ENCODE peak calls at places on chromosomes 11 and 22, in six cellular contexts. O is PC-3, N is GM23338, H is GM23248, X is neural progenitor cell, A is MM.1S. S is an unnamed sample.

GRCh38 chr11:75771646-75772410 is 3.2 kb downstream of the DGAT2 start:
- DNase-seq in O (peak; percentile 91), N (no peak), H (peak; percentile 96), X (no peak), A (no peak), S (peak; percentile 92)

GRCh38 chr11:59658036-59658435 is 10.8 kb downstream of the PATL1 start:
- DNase-seq in O (no peak), N (no peak), H (no peak), X (no peak), A (no peak), S (no peak)

GRCh38 chr11:88596786-88597185 is 259.2 kb upstream of the CTSC start:
- DNase-seq in O (peak; percentile 60), N (no peak), H (peak; percentile 8), X (no peak), A (no peak), S (no peak)

GRCh38 chr22:26547426-26547825 is 35.2 kb upstream of the TFIP11 start:
- DNase-seq in O (no peak), N (no peak), H (peak; percentile 14), X (no peak), A (peak; percentile 67), S (no peak)

GRCh38 chr11:96863520-96863919 is 473.7 kb downstream of the JRKL start:
- DNase-seq in O (no peak), N (no peak), H (no peak), X (no peak), A (no peak), S (no peak)

GRCh38 chr11:130633466-130633865 is 185.0 kb downstream of the ADAMTS15 start:
- DNase-seq in O (peak; percentile 67), N (no peak), H (peak; percentile 23), X (no peak), A (no peak), S (no peak)

GRCh38 chr11:79313513-79313912 is 127.3 kb downstream of the TENM4 start:
- DNase-seq in O (no peak), N (no peak), H (no peak), X (no peak), A (no peak), S (no peak)

GRCh38 chr11:111981270-111981669 is 43.9 kb upstream of the DLAT start:
- DNase-seq in O (no peak), N (no peak), H (no peak), X (no peak), A (no peak), S (no peak)

GRCh38 chr11:12403995-12404345 is 26.6 kb downstream of the PARVA start:
- DNase-seq in O (no peak), N (no peak), H (no peak), X (no peak), A (no peak), S (no peak)

GRCh38 chr11:116775975-116776374 is 3.2 kb upstream of the BUD13 start:
- DNase-seq in O (no peak), N (no peak), H (no peak), X (no peak), A (no peak), S (no peak)

GRCh38 chr11:30196400-30197206 is 34.2 kb upstream of the FSHB start:
- DNase-seq in O (peak; percentile 49), N (peak; percentile 85), H (peak; percentile 58), X (peak; percentile 80), A (peak; percentile 43), S (peak; percentile 35)

GRCh38 chr22:42720263-42721044 is at the start of gene A4GALT:
- DNase-seq in O (no peak), N (peak; percentile 54), H (peak; percentile 55), X (peak; percentile 73), A (no peak), S (no peak)

GRCh38 chr11:69912161-69912910 is 93.1 kb upstream of the FGF3 start:
- DNase-seq in O (no peak), N (no peak), H (no peak), X (no peak), A (no peak), S (no peak)

GRCh38 chr11:31646206-31646605 is 136.6 kb downstream of the ELP4 start:
- DNase-seq in O (no peak), N (no peak), H (peak; percentile 25), X (no peak), A (no peak), S (no peak)

GRCh38 chr11:41795004-41795403 is 335.6 kb upstream of the LRRC4C start:
- DNase-seq in O (peak; percentile 18), N (no peak), H (no peak), X (no peak), A (no peak), S (no peak)

GRCh38 chr11:121575250-121575962 is 122.6 kb upstream of the SORL1-AS1 start:
- DNase-seq in O (no peak), N (no peak), H (peak; percentile 8), X (no peak), A (no peak), S (no peak)

GRCh38 chr11:110422306-110422924 is 7.3 kb upstream of the FDX1 start:
- DNase-seq in O (no peak), N (no peak), H (no peak), X (no peak), A (no peak), S (no peak)

GRCh38 chr22:48960981-48961655 is 866.6 kb downstream of the BRD1 start:
- DNase-seq in O (no peak), N (no peak), H (no peak), X (no peak), A (no peak), S (no peak)

GRCh38 chr22:24471570-24471969 is 23.6 kb upstream of the UPB1 start:
- DNase-seq in O (no peak), N (no peak), H (no peak), X (no peak), A (no peak), S (no peak)

GRCh38 chr11:95827661-95828060 is 37.4 kb downstream of the CEP57 start:
- DNase-seq in O (no peak), N (no peak), H (peak; percentile 56), X (no peak), A (no peak), S (no peak)

GRCh38 chr11:71418643-71419042 is 29.6 kb downstream of the DHCR7 start:
- DNase-seq in O (no peak), N (no peak), H (no peak), X (no peak), A (no peak), S (no peak)

GRCh38 chr11:61687420-61687819 is 7.2 kb downstream of the DAGLA start:
- DNase-seq in O (no peak), N (no peak), H (no peak), X (no peak), A (no peak), S (no peak)

GRCh38 chr11:85526564-85526963 is 100.6 kb downstream of the DLG2 start:
- DNase-seq in O (no peak), N (peak; percentile 66), H (no peak), X (no peak), A (no peak), S (no peak)

GRCh38 chr22:38317995-38318715 is 922 bp upstream of the CSNK1E start:
- DNase-seq in O (peak; percentile 95), N (no peak), H (peak; percentile 99), X (peak; percentile 34), A (peak; percentile 30), S (peak; percentile 87)

GRCh38 chr22:47805394-47805935 is 1043.0 kb downstream of the TBC1D22A start:
- DNase-seq in O (no peak), N (no peak), H (no peak), X (no peak), A (no peak), S (no peak)

GRCh38 chr22:46061124-46061410 is 84.1 kb upstream of the WNT7B start:
- DNase-seq in O (no peak), N (no peak), H (no peak), X (no peak), A (no peak), S (no peak)

GRCh38 chr22:46060292-46061123 is 83.5 kb upstream of the WNT7B start:
- DNase-seq in O (peak; percentile 17), N (no peak), H (peak; percentile 24), X (no peak), A (no peak), S (no peak)

GRCh38 chr22:46062232-46062615 is 85.3 kb upstream of the WNT7B start:
- DNase-seq in O (no peak), N (no peak), H (no peak), X (no peak), A (no peak), S (no peak)

GRCh38 chr22:46062971-46063631 is 86.1 kb upstream of the WNT7B start:
- DNase-seq in O (no peak), N (no peak), H (peak; percentile 55), X (no peak), A (no peak), S (no peak)

GRCh38 chr22:46061431-46062231 is 84.7 kb upstream of the WNT7B start:
- DNase-seq in O (no peak), N (peak; percentile 83), H (no peak), X (peak; percentile 84), A (no peak), S (no peak)
- TF ChIP-seq EZH2 in O (no peak), N (no peak), H (no peak), X (peak; percentile 54), A (no peak), S (no peak)

DNA sequence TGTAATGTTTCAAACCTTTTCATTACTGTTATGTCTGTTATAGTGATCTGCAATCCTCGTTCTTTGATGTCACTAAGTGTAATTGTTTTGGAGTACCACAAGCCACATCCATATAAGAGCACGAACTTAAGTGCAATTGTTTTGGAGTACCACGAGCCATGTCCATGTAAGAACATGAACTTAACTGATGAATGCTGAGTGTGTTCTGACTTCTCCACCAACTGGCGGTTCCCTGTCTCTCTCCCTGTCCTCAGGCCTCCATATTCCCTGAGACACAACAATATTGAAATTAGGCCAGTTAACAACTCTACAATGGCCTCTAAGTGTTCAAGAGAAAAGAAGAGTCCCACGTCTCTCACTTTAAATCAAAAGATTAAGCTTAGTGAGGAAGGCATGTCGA is 23.5 kb downstream of the TESMIN start:
- DNase-seq in O (no peak), N (no peak), H (no peak), X (no peak), A (no peak), S (no peak)
- H3F3A ChIP-seq in O (no peaks in the 10 kb centered on the region), N (no peaks in the 10 kb centered on the region), H (no peaks in the 10 kb centered on the region), X (no peaks in the 10 kb centered on the region), A (no peaks in the 10 kb centered on the region), S (no peaks in the 10 kb centered on the region)

GRCh38 chr11:104122008-104122635 is 41.8 kb downstream of the PDGFD start:
- DNase-seq in O (no peak), N (no peak), H (no peak), X (no peak), A (no peak), S (no peak)
- TF ChIP-seq EZH2 in O (no peak), N (no peak), H (no peak), X (no peak), A (no peak), S (no peak)

GRCh38 chr11:86812981-86813380 is 12.6 kb downstream of the PRSS23 start:
- DNase-seq in O (no peak), N (no peak), H (no peak), X (no peak), A (no peak), S (no peak)

GRCh38 chr11:86816251-86816726 is 15.9 kb downstream of the PRSS23 start:
- DNase-seq in O (peak; percentile 72), N (no peak), H (peak; percentile 31), X (no peak), A (no peak), S (no peak)

GRCh38 chr11:86815726-86816125 is 15.4 kb downstream of the PRSS23 start:
- DNase-seq in O (no peak), N (no peak), H (no peak), X (no peak), A (no peak), S (no peak)

GRCh38 chr11:86814775-86815174 is 14.4 kb downstream of the PRSS23 start:
- DNase-seq in O (peak; percentile 37), N (no peak), H (peak; percentile 36), X (no peak), A (no peak), S (no peak)

GRCh38 chr11:86818466-86819282 is 18.3 kb downstream of the PRSS23 start:
- DNase-seq in O (peak; percentile 78), N (peak; percentile 85), H (peak; percentile 90), X (peak; percentile 73), A (peak; percentile 66), S (peak; percentile 77)
- H3F3A ChIP-seq in O (no peaks in the 10 kb centered on the region), N (no peaks in the 10 kb centered on the region), H (peaks cover 14% of the 10 kb centered on the region), X (peaks cover 18% of the 10 kb centered on the region), A (no peaks in the 10 kb centered on the region), S (no peaks in the 10 kb centered on the region)

S was measured in PC-9.